ENCODE peak calls at places on chromosomes 6 and 20, in six cellular contexts. S is NB4, U is esophagus muscularis mucosa, W is heart left ventricle, Z is ovary, C is A673. Y is an unnamed sample.
A peak's percentile ranks its signal among the peaks of the same experiment; 100 is the strongest.

GRCh38 chr20:33309631-33310030 is 26.6 kb downstream of the BPIFB1 start:
- DNase-seq in S (no peak), U (no peak), W (no peak), Z (no peak), C (no peak), Y (no peak)

GRCh38 chr20:17693534-17694001 is 6.2 kb upstream of the BANF2 start:
- DNase-seq in S (no peak), U (no peak), W (no peak), Z (no peak), C (no peak), Y (no peak)

GRCh38 chr20:25659999-25660398 is 36.2 kb upstream of the NANP start:
- DNase-seq in S (no peak), U (no peak), W (no peak), Z (no peak), C (no peak), Y (no peak)

GRCh38 chr6:24535210-24535609 is 40.4 kb downstream of the ALDH5A1 start:
- DNase-seq in S (no peak), U (no peak), W (no peak), Z (no peak), C (no peak), Y (no peak)

GRCh38 chr6:125749112-125749863 is at the start of gene HEY2:
- DNase-seq in S (peak; percentile 92), U (peak; percentile 97), W (peak; percentile 96), Z (peak; percentile 93), C (peak; percentile 95), Y (peak; percentile 92)

GRCh38 chr20:25065625-25066338 is 7.8 kb upstream of the ACSS1 start:
- DNase-seq in S (peak; percentile 70), U (no peak), W (peak; percentile 53), Z (peak; percentile 46), C (peak; percentile 74), Y (peak; percentile 48)

GRCh38 chr6:912871-913663 is 220.1 kb upstream of the EXOC2 start:
- DNase-seq in S (peak; percentile 38), U (no peak), W (no peak), Z (no peak), C (no peak), Y (no peak)

GRCh38 chr6:43773050-43773956 is 3.3 kb downstream of the VEGFA start:
- DNase-seq in S (peak; percentile 89), U (no peak), W (peak; percentile 65), Z (no peak), C (peak; percentile 67), Y (peak; percentile 46)

GRCh38 chr20:49477200-49477599 is 5.3 kb downstream of the KCNB1 start:
- DNase-seq in S (no peak), U (no peak), W (no peak), Z (no peak), C (no peak), Y (no peak)

GRCh38 chr20:48725589-48725991 is 102.2 kb downstream of the PREX1 start:
- DNase-seq in S (peak; percentile 52), U (no peak), W (no peak), Z (no peak), C (peak; percentile 64), Y (no peak)

GRCh38 chr6:53898026-53898795 is 103.4 kb downstream of the LRRC1 start:
- DNase-seq in S (no peak), U (no peak), W (no peak), Z (no peak), C (no peak), Y (no peak)

GRCh38 chr6:166744654-166745134 is 117.6 kb upstream of the RPS6KA2 start:
- DNase-seq in S (no peak), U (no peak), W (no peak), Z (no peak), C (no peak), Y (no peak)

GRCh38 chr6:107046316-107046715 is 18.3 kb downstream of the MTRES1 start:
- DNase-seq in S (no peak), U (no peak), W (no peak), Z (no peak), C (no peak), Y (no peak)

GRCh38 chr6:144908004-144908403 is 622.9 kb downstream of the UTRN start:
- DNase-seq in S (no peak), U (no peak), W (no peak), Z (no peak), C (no peak), Y (no peak)

GRCh38 chr6:144918073-144918472 is 632.9 kb downstream of the UTRN start:
- DNase-seq in S (no peak), U (no peak), W (no peak), Z (no peak), C (no peak), Y (no peak)

GRCh38 chr6:144911322-144911721 is 626.2 kb downstream of the UTRN start:
- DNase-seq in S (no peak), U (no peak), W (no peak), Z (no peak), C (no peak), Y (no peak)

GRCh38 chr6:144909753-144910280 is 624.7 kb downstream of the UTRN start:
- DNase-seq in S (no peak), U (no peak), W (no peak), Z (no peak), C (no peak), Y (no peak)

DNA sequence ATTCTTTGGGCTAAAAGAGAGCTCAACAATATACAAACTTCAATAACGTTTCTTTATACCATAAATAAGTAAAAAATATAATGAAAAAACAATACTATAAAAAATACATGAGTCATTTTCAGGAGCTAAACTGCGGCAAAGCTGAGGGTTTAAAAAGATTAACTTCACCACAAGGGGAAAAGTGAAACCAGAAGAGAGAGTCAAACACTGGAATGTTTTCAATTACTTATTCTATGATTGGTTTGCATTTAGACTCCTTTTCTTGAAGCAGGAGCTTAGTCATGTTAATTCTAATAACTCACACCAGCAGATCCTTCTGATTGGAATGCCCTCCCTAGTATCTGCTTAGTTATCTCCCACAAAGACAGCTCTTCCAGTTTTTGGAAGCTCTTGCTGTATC is 627.3 kb downstream of the UTRN start:
- DNase-seq in S (no peak), U (no peak), W (no peak), Z (no peak), C (peak; percentile 58), Y (no peak)
- TF ChIP-seq CTCF in S (no peak), U (peak; percentile 8), W (no peak), Z (no peak), C (peak; percentile 11), Y (no peak)

DNA sequence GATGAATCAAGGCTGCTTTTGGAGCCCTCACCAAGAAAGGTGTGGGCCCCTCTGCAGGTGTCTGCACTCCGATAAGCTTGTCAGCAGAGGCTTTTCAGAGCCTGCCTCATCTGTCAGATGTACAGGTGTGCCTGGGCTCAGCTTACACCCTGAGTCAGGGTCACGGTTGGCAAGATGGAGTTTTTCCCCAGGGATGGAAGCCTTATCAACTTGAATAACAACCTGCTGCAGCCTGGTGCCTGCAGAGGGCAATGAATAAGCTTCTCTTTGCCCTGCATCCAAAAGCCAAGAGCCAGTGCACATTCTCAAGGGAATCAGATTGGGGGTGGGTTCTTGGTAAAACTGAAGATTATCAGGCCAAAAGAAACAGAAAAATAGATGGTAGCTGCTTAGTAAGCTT is 427.1 kb downstream of the CD83 start:
- DNase-seq in S (peak; percentile 19), U (no peak), W (no peak), Z (no peak), C (no peak), Y (no peak)
- TF ChIP-seq CTCF in S (no peak), U (no peak), W (no peak), Z (no peak), C (no peak), Y (no peak)

GRCh38 chr6:112225691-112226090 is 28.7 kb downstream of the LAMA4 start:
- DNase-seq in S (no peak), U (no peak), W (no peak), Z (no peak), C (no peak), Y (no peak)

GRCh38 chr6:112221561-112221960 is 32.8 kb downstream of the LAMA4 start:
- DNase-seq in S (no peak), U (no peak), W (no peak), Z (no peak), C (no peak), Y (no peak)

GRCh38 chr6:112224088-112224487 is 30.3 kb downstream of the LAMA4 start:
- DNase-seq in S (no peak), U (no peak), W (no peak), Z (no peak), C (no peak), Y (no peak)

GRCh38 chr6:112223070-112223861 is 31.1 kb downstream of the LAMA4 start:
- DNase-seq in S (no peak), U (no peak), W (no peak), Z (no peak), C (no peak), Y (no peak)

GRCh38 chr6:112222111-112222726 is 32.1 kb downstream of the LAMA4 start:
- DNase-seq in S (no peak), U (no peak), W (no peak), Z (no peak), C (peak; percentile 65), Y (no peak)
- TF ChIP-seq CTCF in S (no peak), U (no peak), W (no peak), Z (no peak), C (no peak), Y (no peak)

GRCh38 chr6:26415791-26416190 is 13.7 kb downstream of the BTN3A1 start:
- DNase-seq in S (no peak), U (no peak), W (no peak), Z (no peak), C (no peak), Y (no peak)

GRCh38 chr6:26416288-26416687 is 14.2 kb downstream of the BTN3A1 start:
- DNase-seq in S (no peak), U (no peak), W (no peak), Z (no peak), C (no peak), Y (no peak)

GRCh38 chr6:26414281-26414680 is 12.2 kb downstream of the BTN3A1 start:
- DNase-seq in S (no peak), U (no peak), W (no peak), Z (no peak), C (no peak), Y (no peak)

GRCh38 chr6:26412954-26413353 is 10.9 kb downstream of the BTN3A1 start:
- DNase-seq in S (no peak), U (no peak), W (no peak), Z (no peak), C (no peak), Y (no peak)

GRCh38 chr6:26415036-26415614 is 13.1 kb downstream of the BTN3A1 start:
- DNase-seq in S (no peak), U (no peak), W (no peak), Z (no peak), C (no peak), Y (no peak)
- TF ChIP-seq CTCF in S (no peak), U (no peak), W (no peak), Z (no peak), C (no peak), Y (no peak)

DNA sequence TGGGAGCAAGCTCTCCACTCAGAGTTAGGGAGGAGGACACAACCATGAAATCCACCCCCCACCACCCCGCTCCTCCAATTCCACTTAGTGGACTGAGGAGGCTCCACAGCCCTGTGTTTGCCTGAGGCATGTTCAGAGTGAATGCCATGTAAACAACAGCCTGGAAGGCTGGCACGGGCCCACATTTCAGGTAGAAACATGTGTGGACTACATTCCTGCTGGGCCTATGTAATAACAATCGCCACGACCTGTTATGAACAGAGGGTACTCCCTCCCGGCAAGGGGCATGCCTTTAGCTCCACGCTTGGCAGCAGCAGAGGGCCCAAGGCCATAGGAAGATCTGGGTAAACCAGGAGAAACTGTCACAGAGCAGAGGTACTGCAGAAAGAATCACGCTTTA is 65.5 kb downstream of the ISM1 start:
- DNase-seq in S (no peak), U (no peak), W (no peak), Z (no peak), C (no peak), Y (no peak)
- TF ChIP-seq CTCF in S (no peak), U (no peak), W (no peak), Z (no peak), C (no peak), Y (no peak)

Y was measured in activated B cell treated with CpG ODN at 0.5 μM for 24 hours.